ENCODE peak calls at places on chromosome 18, in ten cellular contexts. S is cardiac fibroblast, I is psoas muscle, U is transverse colon, D is neural progenitor cell, P is glutamatergic neuron, K is AG04449, Z is stomach, H is endothelial cell, R is foreskin fibroblast. N is an unnamed sample.

GRCh38 chr18:2889761-2890192 is 43.0 kb downstream of the EMILIN2 start:
- DNase-seq in S (peak; percentile 40), I (no peak), U (no peak), D (no peak), P (no peak), K (no peak), Z (no peak), H (no peak), R (no peak), N (no peak)

GRCh38 chr18:31428211-31428610 is 19.3 kb upstream of the DSG3 start:
- DNase-seq in S (no peak), I (no peak), U (no peak), D (no peak), P (no peak), K (no peak), Z (no peak), H (no peak), R (no peak), N (no peak)

GRCh38 chr18:54873884-54874255 is 45.6 kb downstream of the RAB27B start:
- DNase-seq in S (no peak), I (no peak), U (peak; percentile 62), D (no peak), P (no peak), K (no peak), Z (no peak), H (no peak), R (no peak), N (no peak)

GRCh38 chr18:24726727-24727539 is 266.5 kb downstream of the HRH4 start:
- DNase-seq in S (peak; percentile 82), I (peak; percentile 74), U (peak; percentile 78), D (peak; percentile 85), P (peak; percentile 73), K (peak; percentile 46), Z (peak; percentile 53), H (peak; percentile 68), R (peak; percentile 90), N (no peak)

GRCh38 chr18:39841133-39842041 is 2113.6 kb upstream of the PIK3C3 start:
- DNase-seq in S (peak; percentile 70), I (peak; percentile 39), U (peak; percentile 41), D (peak; percentile 92), P (peak; percentile 75), K (no peak), Z (peak; percentile 27), H (peak; percentile 62), R (peak; percentile 91), N (no peak)

GRCh38 chr18:36411745-36412168 is 114.2 kb downstream of the FHOD3 start:
- DNase-seq in S (peak; percentile 68), I (no peak), U (no peak), D (peak; percentile 66), P (peak; percentile 43), K (no peak), Z (no peak), H (peak; percentile 61), R (peak; percentile 56), N (no peak)

GRCh38 chr18:3297025-3297984 is 35.4 kb downstream of the MYL12B start:
- DNase-seq in S (peak; percentile 94), I (peak; percentile 92), U (peak; percentile 93), D (peak; percentile 87), P (peak; percentile 93), K (no peak), Z (peak; percentile 94), H (peak; percentile 89), R (peak; percentile 76), N (peak; percentile 87)

GRCh38 chr18:67215686-67216085 is 300.8 kb downstream of the DSEL start:
- DNase-seq in S (no peak), I (peak; percentile 45), U (no peak), D (no peak), P (no peak), K (no peak), Z (no peak), H (no peak), R (no peak), N (no peak)

GRCh38 chr18:34929336-34929780 is 111.9 kb upstream of the MAPRE2 start:
- DNase-seq in S (peak; percentile 68), I (no peak), U (no peak), D (no peak), P (no peak), K (no peak), Z (no peak), H (no peak), R (peak; percentile 83), N (no peak)

GRCh38 chr18:32769242-32770180 is 3.3 kb downstream of the KLHL14 start:
- DNase-seq in S (peak; percentile 1), I (peak; percentile 50), U (no peak), D (peak; percentile 67), P (peak; percentile 45), K (no peak), Z (no peak), H (peak; percentile 40), R (no peak), N (no peak)

GRCh38 chr18:49728542-49728941 is 84.8 kb downstream of the ACAA2 start:
- DNase-seq in S (peak; percentile 69), I (peak; percentile 53), U (peak; percentile 75), D (peak; percentile 66), P (peak; percentile 58), K (no peak), Z (peak; percentile 34), H (peak; percentile 51), R (peak; percentile 62), N (no peak)

GRCh38 chr18:49727816-49728215 is 85.5 kb downstream of the ACAA2 start:
- DNase-seq in S (no peak), I (no peak), U (no peak), D (no peak), P (no peak), K (no peak), Z (no peak), H (no peak), R (no peak), N (no peak)

GRCh38 chr18:49725809-49726514 is 87.4 kb downstream of the ACAA2 start:
- DNase-seq in S (peak; percentile 97), I (peak; percentile 78), U (peak; percentile 30), D (peak; percentile 83), P (peak; percentile 26), K (peak; percentile 93), Z (no peak), H (peak; percentile 36), R (peak; percentile 98), N (no peak)

GRCh38 chr18:49723648-49724180 is 89.6 kb downstream of the ACAA2 start:
- DNase-seq in S (peak; percentile 65), I (no peak), U (peak; percentile 44), D (no peak), P (no peak), K (no peak), Z (no peak), H (peak; percentile 9), R (peak; percentile 24), N (no peak)

DNA sequence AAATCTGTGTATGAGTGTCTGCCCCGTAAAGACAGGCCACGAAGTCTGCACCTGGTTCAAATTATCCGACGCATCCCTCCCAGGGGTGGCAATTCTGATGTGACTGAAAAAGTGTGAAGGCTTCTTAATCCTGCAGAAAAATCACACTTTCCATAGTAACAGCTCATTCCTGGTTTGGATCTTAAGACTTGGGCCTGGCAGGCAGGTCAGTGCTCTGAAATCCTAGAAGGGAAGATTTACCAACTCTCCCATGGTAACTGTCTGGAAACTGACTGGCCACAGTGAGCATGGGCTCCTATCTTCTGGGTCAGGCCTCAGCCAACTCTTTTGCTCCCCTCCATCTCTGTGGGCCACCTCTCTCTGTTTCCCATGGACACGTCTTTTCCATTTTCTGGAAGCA is 86.8 kb downstream of the ACAA2 start:
- DNase-seq in S (no peak), I (no peak), U (no peak), D (no peak), P (no peak), K (no peak), Z (no peak), H (no peak), R (no peak), N (no peak)
- TF ChIP-seq CTCF in S (no peak), I (no peak), U (no peak), D (no peak), P (no peak), K (no peak), Z (no peak), H (no peak), R (no peak), N (no peak)

GRCh38 chr18:46046126-46046525 is 25.9 kb downstream of the PSTPIP2 start:
- DNase-seq in S (no peak), I (no peak), U (no peak), D (no peak), P (peak; percentile 25), K (no peak), Z (no peak), H (no peak), R (no peak), N (no peak)
- TF ChIP-seq CTCF in S (no peak), I (no peak), U (no peak), D (no peak), P (no peak), K (no peak), Z (no peak), H (peak; percentile 28), R (no peak), N (no peak)

GRCh38 chr18:22657619-22658018 is 239.9 kb upstream of the CTAGE1 start:
- DNase-seq in S (no peak), I (no peak), U (no peak), D (no peak), P (no peak), K (no peak), Z (no peak), H (no peak), R (no peak), N (no peak)
- TF ChIP-seq CTCF in S (no peak), I (no peak), U (no peak), D (no peak), P (no peak), K (no peak), Z (no peak), H (no peak), R (no peak), N (no peak)

GRCh38 chr18:50275503-50276036 is 5.8 kb downstream of the MBD1 start:
- DNase-seq in S (no peak), I (no peak), U (no peak), D (no peak), P (no peak), K (no peak), Z (no peak), H (no peak), R (no peak), N (no peak)

GRCh38 chr18:50274941-50275340 is 6.4 kb downstream of the MBD1 start:
- DNase-seq in S (no peak), I (no peak), U (no peak), D (no peak), P (no peak), K (no peak), Z (no peak), H (no peak), R (no peak), N (no peak)

GRCh38 chr18:50277935-50278334 is 3.4 kb downstream of the MBD1 start:
- DNase-seq in S (peak; percentile 91), I (no peak), U (no peak), D (no peak), P (no peak), K (no peak), Z (no peak), H (no peak), R (peak; percentile 19), N (no peak)

GRCh38 chr18:50274044-50274442 is 7.3 kb downstream of the MBD1 start:
- DNase-seq in S (no peak), I (no peak), U (no peak), D (no peak), P (no peak), K (no peak), Z (no peak), H (no peak), R (no peak), N (no peak)

DNA sequence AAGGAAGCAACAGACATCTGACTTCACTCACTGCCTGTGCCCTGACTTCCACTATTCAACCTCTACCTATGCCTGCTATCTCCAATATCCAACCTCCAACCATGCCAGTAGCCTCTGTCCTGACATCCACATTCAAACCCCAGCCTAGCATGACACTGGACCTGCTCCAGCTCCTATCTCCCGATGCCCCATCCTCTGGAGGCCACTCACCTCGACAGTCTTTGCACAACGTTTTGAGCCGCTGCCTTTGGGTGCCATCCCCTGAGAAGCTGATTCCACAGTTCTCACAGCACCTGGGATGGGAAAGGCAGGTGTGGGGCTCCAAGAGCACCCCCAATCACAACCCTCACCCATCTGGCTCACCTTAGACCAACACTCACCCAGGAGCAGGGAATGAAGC is 4.9 kb downstream of the MBD1 start:
- DNase-seq in S (no peak), I (no peak), U (no peak), D (no peak), P (no peak), K (no peak), Z (no peak), H (no peak), R (no peak), N (no peak)
- TF ChIP-seq CTCF in S (no peak), I (no peak), U (no peak), D (no peak), P (no peak), K (no peak), Z (no peak), H (no peak), R (no peak), N (no peak)

N was measured in omental fat pad.